ENCODE peak calls at places on chromosomes 7 and 10, in four cellular contexts. I is HL-60, A is brain microvascular endothelial cell, R is adrenal gland. M is an unnamed sample.

GRCh38 chr7:40437936-40438634 is 303.3 kb downstream of the SUGCT start:
- DNase-seq in I (no peak), A (peak), R (no peak), M (no peak)

GRCh38 chr10:119541459-119542356 is 811 bp downstream of the RGS10 start:
- DNase-seq in I (no peak), A (no peak), R (no peak), M (peak)

GRCh38 chr10:92387289-92387940 is 96.4 kb downstream of the MARCHF5 start:
- DNase-seq in I (peak), A (peak), R (peak), M (no peak)

GRCh38 chr10:63670291-63670898 is 149.2 kb downstream of the REEP3 start:
- DNase-seq in I (no peak), A (no peak), R (peak), M (no peak)

GRCh38 chr7:6622129-6622710 is 6.8 kb downstream of the ZNF853 start:
- DNase-seq in I (no peak), A (no peak), R (no peak), M (no peak)

GRCh38 chr7:131501422-131501821 is 55.0 kb downstream of the PODXL start:
- DNase-seq in I (no peak), A (peak), R (no peak), M (no peak)

GRCh38 chr10:124681091-124681490 is 63.1 kb downstream of the FAM53B start:
- DNase-seq in I (no peak), A (no peak), R (no peak), M (no peak)

GRCh38 chr7:138338361-138338760 is 121.7 kb upstream of the TRIM24 start:
- DNase-seq in I (no peak), A (peak), R (peak), M (peak)

GRCh38 chr7:2638224-2638991 is 6.6 kb downstream of the TTYH3 start:
- DNase-seq in I (no peak), A (peak), R (peak), M (no peak)

GRCh38 chr7:295155-296154 is 5.5 kb downstream of the FOXL3 start:
- DNase-seq in I (no peak), A (no peak), R (no peak), M (no peak)

GRCh38 chr7:298375-298702 is 8.4 kb downstream of the FOXL3 start:
- DNase-seq in I (no peak), A (no peak), R (no peak), M (no peak)

GRCh38 chr7:297611-298374 is 7.8 kb downstream of the FOXL3 start:
- DNase-seq in I (no peak), A (no peak), R (no peak), M (no peak)

GRCh38 chr7:294440-295154 is 4.6 kb downstream of the FOXL3 start:
- DNase-seq in I (no peak), A (no peak), R (no peak), M (no peak)

DNA sequence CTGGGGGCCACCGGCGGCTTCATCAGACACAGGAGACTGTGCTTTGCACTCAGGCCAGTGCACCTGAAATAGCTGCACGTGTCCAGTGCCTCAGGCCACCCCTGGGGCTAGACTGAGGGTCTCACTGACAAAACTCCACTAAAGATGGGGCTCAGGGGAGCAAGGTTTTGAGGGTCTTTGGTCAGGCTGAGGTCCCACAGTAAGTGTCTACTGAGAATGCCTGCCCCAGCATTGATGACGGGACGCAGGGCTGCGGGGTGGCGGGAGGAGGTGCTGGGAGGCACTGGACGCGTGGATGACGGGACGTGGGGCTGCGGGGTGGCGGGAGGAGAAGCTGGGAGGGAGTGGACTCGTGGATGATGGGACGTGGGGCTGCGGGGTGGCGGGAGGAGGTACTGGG is 6.6 kb downstream of the FOXL3 start:
- DNase-seq in I (no peak), A (no peak), R (no peak), M (no peak)
- H3K27ac ChIP-seq in I (no peak), A (no peak), R (no peak), M (no peak)

GRCh38 chr7:141700291-141700847 is 1.6 kb downstream of the DENND11 start:
- DNase-seq in I (no peak), A (no peak), R (no peak), M (no peak)
- H3K4me3 ChIP-seq in I (no peak), A (no peak), R (no peak), M (peak)

DNA sequence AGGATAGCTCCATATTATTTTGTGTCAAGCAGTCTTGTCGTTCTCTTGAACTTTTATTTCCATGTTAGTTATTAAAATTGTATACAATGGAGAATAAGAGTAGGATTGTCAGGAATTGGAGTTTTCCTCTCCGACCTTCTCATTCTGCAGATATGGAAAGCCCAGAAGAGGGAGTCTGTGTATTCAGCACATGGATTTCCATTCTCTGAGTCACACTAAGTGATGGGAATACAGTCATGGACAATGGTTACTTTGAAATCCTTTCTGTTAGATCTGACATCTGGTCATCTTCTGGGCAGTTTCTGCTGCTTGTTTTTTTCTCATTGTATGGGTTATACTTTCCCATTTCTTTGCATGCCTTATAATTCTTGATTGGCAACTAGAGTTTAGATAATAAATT is 5.0 kb upstream of the TASOR2 start:
- DNase-seq in I (no peak), A (no peak), R (no peak), M (no peak)
- TF ChIP-seq CTCF in I (no peak), A (peak), R (no peak), M (no peak)

DNA sequence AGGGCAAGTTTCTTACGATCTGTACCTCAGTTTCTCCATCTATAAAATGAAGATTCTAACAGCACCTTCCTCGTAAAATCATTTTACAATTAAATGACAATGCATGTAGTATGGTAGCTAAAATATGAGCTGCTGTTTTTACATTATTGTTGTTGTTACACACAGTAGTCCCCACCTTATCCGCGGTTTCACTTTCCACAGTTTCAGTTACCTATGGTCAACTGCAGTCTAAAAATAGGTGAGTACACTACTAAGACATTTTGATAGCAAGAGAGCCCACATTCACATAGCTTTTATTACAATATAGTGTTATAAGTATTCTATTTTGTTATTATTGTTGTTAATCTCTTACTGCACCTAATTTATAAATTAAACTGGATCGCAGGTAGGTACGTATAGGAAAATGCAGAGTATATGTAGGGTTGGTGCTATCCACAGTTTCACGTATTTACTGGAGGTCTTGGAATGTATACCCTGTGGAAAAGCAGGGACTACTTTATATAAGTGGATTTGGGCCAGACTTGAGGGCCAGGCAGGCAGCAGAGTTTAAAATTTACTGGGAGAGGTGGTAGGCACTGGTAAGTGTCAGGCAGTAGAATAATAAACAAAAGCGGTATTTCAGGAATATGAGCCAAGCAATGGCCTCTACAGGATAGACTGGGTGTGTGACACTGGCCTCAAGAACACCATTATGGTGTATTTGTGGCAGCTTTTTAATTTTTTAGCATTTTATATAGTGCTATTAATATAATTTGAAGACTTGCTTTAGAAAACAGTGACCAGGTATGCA is 10.2 kb downstream of the DNMBP start:
- DNase-seq in I (no peak), A (no peak), R (no peak), M (no peak)
- H3K27ac ChIP-seq in I (no peak), A (no peak), R (no peak), M (no peak)

DNA sequence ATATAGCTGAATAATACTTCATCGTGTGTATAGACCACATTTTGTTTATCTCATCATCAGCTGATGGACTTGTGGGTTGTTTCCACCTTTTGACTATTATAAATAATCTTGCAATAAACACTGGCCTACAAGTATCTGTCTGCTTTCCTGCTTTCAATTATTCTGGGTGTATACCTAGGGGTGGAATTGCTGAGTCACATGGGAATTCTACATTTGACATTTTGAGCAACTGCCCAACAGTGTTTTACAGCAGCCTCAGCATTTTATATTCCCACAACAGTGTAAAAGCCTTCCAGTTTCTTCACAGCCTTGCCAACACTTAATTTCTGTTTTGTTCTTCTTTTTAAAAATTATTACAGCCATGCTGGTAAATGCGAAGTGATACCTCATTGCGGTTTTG is 200.3 kb upstream of the PRSS1 start:
- DNase-seq in I (no peak), A (no peak), R (no peak), M (no peak)
- H3K4me3 ChIP-seq in I (no peak), A (no peak), R (no peak), M (no peak)

DNA sequence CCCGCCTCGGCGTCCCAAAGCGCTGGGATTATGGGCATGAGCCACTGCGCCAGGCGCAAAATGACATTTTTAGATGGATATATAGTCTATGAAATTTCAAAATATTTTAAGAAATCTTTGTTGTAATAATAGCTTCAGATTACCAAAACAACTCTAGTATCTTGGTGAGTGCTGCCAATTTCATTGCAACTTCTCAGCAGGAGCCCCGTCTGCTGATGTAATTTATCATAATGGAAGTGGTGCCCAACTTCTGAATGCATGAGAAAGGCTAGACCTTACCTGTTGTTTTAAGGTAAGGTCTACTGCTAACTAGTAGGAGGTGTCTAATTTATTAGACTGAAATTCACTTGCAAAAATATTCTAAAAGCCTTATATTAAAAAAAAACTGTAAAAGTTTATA is 20.0 kb downstream of the PDSS1 start:
- DNase-seq in I (no peak), A (no peak), R (no peak), M (no peak)
- TF ChIP-seq CTCF in I (no peak), A (no peak), R (no peak), M (no peak)

GRCh38 chr7:107592361-107593024 is 12.4 kb downstream of the BCAP29 start:
- DNase-seq in I (no peak), A (no peak), R (no peak), M (no peak)
- H3K27ac ChIP-seq in I (no peak), A (no peak), R (no peak), M (no peak)

GRCh38 chr7:150379590-150380379 is 655 bp downstream of the ZNF775 start:
- DNase-seq in I (no peak), A (no peak), R (no peak), M (no peak)
- H3K4me3 ChIP-seq in I (peak), A (peak), R (peak), M (peak)

DNA sequence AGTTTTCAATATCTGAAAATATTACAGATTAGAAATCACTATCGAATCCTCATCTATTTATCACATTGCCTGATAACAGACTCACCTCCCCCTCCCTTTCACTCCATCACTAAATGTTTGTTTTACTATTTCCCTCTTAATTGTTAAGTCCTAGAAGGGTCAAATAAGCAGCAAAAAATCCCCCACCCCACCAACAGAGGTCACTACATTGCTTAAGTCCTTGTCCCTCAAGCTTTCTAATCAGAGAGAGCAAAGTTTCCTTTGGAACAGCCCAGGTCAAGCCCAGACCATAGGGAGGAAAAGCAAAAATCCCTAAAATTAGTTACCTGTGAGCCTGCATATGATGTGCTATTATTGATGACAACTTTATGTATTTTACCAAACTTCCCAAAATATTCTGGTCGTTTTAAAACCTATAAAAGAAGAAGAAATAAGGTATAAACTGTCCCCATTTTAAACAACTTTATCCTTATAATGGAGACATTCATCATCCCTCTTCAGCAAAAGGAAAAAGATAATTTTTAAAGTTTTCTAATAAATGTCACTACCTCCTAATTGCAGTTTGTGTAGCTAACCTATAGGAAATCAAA is 95.0 kb downstream of the CNOT4 start:
- DNase-seq in I (peak), A (peak), R (peak), M (no peak)
- TF ChIP-seq CTCF in I (peak), A (peak), R (peak), M (peak)

M was measured in lung.